ENCODE peak calls at places on chromosomes 4 and X, in nine cellular contexts. D, R, V, M, Z, F, T, C and G are unnamed samples.

GRCh38 chr4:61044837-61045236 is 155.3 kb upstream of the ADGRL3 start:
- DNase-seq in T (no peak), V (no peak), C (no peak), R (no peak), M (no peak), Z (no peak), D (no peak), F (no peak), G (no peak)

GRCh38 chr4:81257021-81257420 is 42.0 kb upstream of the PRKG2 start:
- DNase-seq in R (no peak), T (no peak), V (no peak), Z (no peak), F (no peak), D (no peak), C (no peak), M (no peak), G (no peak)

GRCh38 chr4:7134737-7135388 is 57.5 kb upstream of the SORCS2 start:
- DNase-seq in Z (no peak), C (no peak), T (peak; percentile 65), V (peak; percentile 74), R (no peak), F (peak; percentile 71), M (no peak), D (peak; percentile 31), G (peak; percentile 83)

GRCh38 chr4:80265571-80266266 is 745 bp upstream of the FGF5 start:
- DNase-seq in V (no peak), Z (peak; percentile 1), R (no peak), M (no peak), F (no peak), C (peak; percentile 36), T (no peak), D (no peak), G (no peak)

GRCh38 chr4:120440730-120441129 is 374.1 kb upstream of the MAD2L1 start:
- DNase-seq in M (no peak), C (no peak), Z (no peak), F (no peak), D (no peak), V (no peak), R (no peak), T (no peak), G (no peak)

GRCh38 chrX:153245288-153245731 is 66.2 kb downstream of the MAGEA1 start:
- DNase-seq in V (no peak), M (no peak), D (peak; percentile 46), C (peak; percentile 37), Z (peak; percentile 7), T (no peak), R (peak; percentile 3), F (no peak), G (no peak)

GRCh38 chr4:3010577-3010976 is 47.2 kb downstream of the GRK4 start:
- DNase-seq in M (no peak), D (no peak), C (no peak), Z (no peak), V (no peak), T (no peak), R (no peak), F (no peak), G (no peak)

GRCh38 chr4:99816611-99817309 is at the start of gene DAPP1:
- DNase-seq in D (peak; percentile 51), T (no peak), V (peak; percentile 60), R (no peak), Z (no peak), C (no peak), F (no peak), M (peak; percentile 40), G (peak; percentile 13)

GRCh38 chrX:96314974-96315373 is 369.7 kb upstream of the DIAPH2 start:
- DNase-seq in C (no peak), F (no peak), Z (no peak), M (no peak), D (peak; percentile 27), R (no peak), V (no peak), T (no peak), G (no peak)